ENCODE peak calls at places on chromosomes 2 and 18, in six cellular contexts. D is fibroblast of villous mesenchyme; S is mesothelial cell of epicardium; Y is AG04449; O is tibial artery; Z is CD8-positive, alpha-beta T cell. M is an unnamed sample.

GRCh38 chr2:172261292-172261691 is 158.6 kb upstream of the DLX2 start:
- DNase-seq in D (no peak), S (no peak), Y (no peak), O (no peak), Z (no peak), M (no peak)

GRCh38 chr2:197805598-197806316 is 1.4 kb downstream of the PLCL1 start:
- DNase-seq in D (no peak), S (no peak), Y (no peak), O (no peak), Z (no peak), M (no peak)

GRCh38 chr18:79685281-79685680 is 5.7 kb downstream of the CTDP1 start:
- DNase-seq in D (no peak), S (no peak), Y (no peak), O (no peak), Z (no peak), M (no peak)

GRCh38 chr2:163347982-163348842 is 387.6 kb downstream of the FIGN start:
- DNase-seq in D (peak), S (peak), Y (peak), O (peak), Z (no peak), M (peak)

GRCh38 chr18:22705328-22705727 is 227.8 kb upstream of the RBBP8 start:
- DNase-seq in D (peak), S (no peak), Y (peak), O (no peak), Z (no peak), M (peak)

GRCh38 chr2:263022-263738 is 652 bp downstream of the SH3YL1 start:
- DNase-seq in D (no peak), S (peak), Y (no peak), O (no peak), Z (no peak), M (no peak)

GRCh38 chr2:11669454-11670291 is at the start of gene NTSR2:
- DNase-seq in D (peak), S (peak), Y (no peak), O (no peak), Z (no peak), M (peak)

GRCh38 chr18:56043691-56044090 is 455.7 kb upstream of the TCF4 start:
- DNase-seq in D (no peak), S (no peak), Y (no peak), O (no peak), Z (no peak), M (no peak)

GRCh38 chr18:57267368-57267767 is 85.0 kb upstream of the ST8SIA3 start:
- DNase-seq in D (no peak), S (no peak), Y (no peak), O (no peak), Z (no peak), M (no peak)

GRCh38 chr2:167271941-167272340 is 383.7 kb downstream of the XIRP2 start:
- DNase-seq in D (no peak), S (no peak), Y (no peak), O (no peak), Z (no peak), M (peak)

GRCh38 chr2:66305714-66306113 is 129.2 kb upstream of the MEIS1 start:
- DNase-seq in D (no peak), S (no peak), Y (no peak), O (peak), Z (no peak), M (no peak)

GRCh38 chr2:26355038-26355995 is 8.7 kb upstream of the ADGRF3 start:
- DNase-seq in D (peak), S (no peak), Y (peak), O (no peak), Z (no peak), M (peak)

GRCh38 chr2:37343537-37344434 is 644 bp upstream of the QPCT start:
- DNase-seq in D (peak), S (no peak), Y (no peak), O (no peak), Z (no peak), M (peak)

GRCh38 chr18:31261792-31262582 is 56.0 kb upstream of the DSG1 start:
- DNase-seq in D (no peak), S (no peak), Y (no peak), O (no peak), Z (no peak), M (peak)

GRCh38 chr2:231383701-231384435 is 11.6 kb upstream of the B3GNT7 start:
- DNase-seq in D (no peak), S (no peak), Y (no peak), O (no peak), Z (no peak), M (no peak)

GRCh38 chr2:200226652-200227426 is 79.7 kb upstream of the SPATS2L start:
- DNase-seq in D (no peak), S (no peak), Y (no peak), O (peak), Z (no peak), M (no peak)

GRCh38 chr2:238304116-238304515 is 15.7 kb upstream of the PER2 start:
- DNase-seq in D (no peak), S (no peak), Y (no peak), O (no peak), Z (no peak), M (no peak)

GRCh38 chr2:45568935-45569334 is 42.1 kb downstream of the SRBD1 start:
- DNase-seq in D (no peak), S (no peak), Y (no peak), O (no peak), Z (no peak), M (no peak)

GRCh38 chr2:157497603-157498314 is 53.9 kb upstream of the CYTIP start:
- DNase-seq in D (peak), S (no peak), Y (no peak), O (no peak), Z (no peak), M (peak)

GRCh38 chr2:58072102-58072501 is 25.5 kb downstream of the VRK2 start:
- DNase-seq in D (no peak), S (no peak), Y (no peak), O (no peak), Z (no peak), M (no peak)

GRCh38 chr2:198807131-198807530 is 650.6 kb downstream of the SATB2 start:
- DNase-seq in D (no peak), S (no peak), Y (peak), O (no peak), Z (no peak), M (no peak)

GRCh38 chr18:72652990-72653593 is 109.0 kb upstream of the CBLN2 start:
- DNase-seq in D (no peak), S (peak), Y (no peak), O (no peak), Z (no peak), M (peak)

GRCh38 chr2:217919781-217920351 is 82.9 kb downstream of the TNS1 start:
- DNase-seq in D (peak), S (no peak), Y (no peak), O (peak), Z (no peak), M (peak)

GRCh38 chr2:207311316-207312005 is 145.7 kb upstream of the KLF7 start:
- DNase-seq in D (peak), S (no peak), Y (peak), O (peak), Z (no peak), M (peak)

GRCh38 chr2:109545828-109546713 is 67.7 kb downstream of the SEPTIN10 start:
- DNase-seq in D (peak), S (peak), Y (no peak), O (peak), Z (peak), M (peak)

GRCh38 chr2:18971069-18971378 is 381.7 kb upstream of the NT5C1B start:
- DNase-seq in D (no peak), S (no peak), Y (no peak), O (no peak), Z (no peak), M (no peak)

GRCh38 chr18:52992041-52992440 is 652.0 kb downstream of the DCC start:
- DNase-seq in D (no peak), S (no peak), Y (no peak), O (no peak), Z (no peak), M (peak)
- TF ChIP-seq CTCF in D (no peak), S (no peak), Y (peak), O (no peak), Z (no peak), M (peak)

DNA sequence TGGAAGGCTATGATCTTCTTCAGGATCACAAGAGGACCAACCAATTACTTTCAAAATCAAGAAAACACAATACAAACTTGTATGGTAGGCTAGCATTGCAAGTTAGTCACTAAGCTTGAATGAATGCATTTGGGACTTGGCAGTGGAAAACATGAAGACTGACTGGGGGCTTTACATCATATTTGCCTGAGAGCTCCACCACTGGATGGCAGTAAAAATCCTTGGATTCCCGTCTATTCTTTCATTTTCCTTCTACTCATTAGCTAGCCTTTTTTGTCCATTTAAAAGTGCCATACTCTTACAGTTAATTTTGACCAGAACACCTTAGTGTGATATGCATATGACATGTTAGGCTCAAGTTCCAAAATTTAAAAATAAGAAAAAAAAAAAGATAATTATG is 63.5 kb upstream of the RASGRP3 start:
- DNase-seq in D (peak), S (no peak), Y (no peak), O (no peak), Z (no peak), M (peak)
- TF ChIP-seq CTCF in D (peak), S (no peak), Y (peak), O (no peak), Z (no peak), M (peak)

GRCh38 chr18:25974630-25975077 is 115.8 kb downstream of the SS18 start:
- DNase-seq in D (peak), S (no peak), Y (no peak), O (no peak), Z (no peak), M (peak)
- TF ChIP-seq CTCF in D (no peak), S (no peak), Y (no peak), O (no peak), Z (no peak), M (no peak)

GRCh38 chr2:52416340-52416739 is 1351.3 kb upstream of the CHAC2 start:
- DNase-seq in D (no peak), S (no peak), Y (no peak), O (no peak), Z (no peak), M (peak)
- TF ChIP-seq CTCF in D (no peak), S (no peak), Y (no peak), O (no peak), Z (no peak), M (peak)

DNA sequence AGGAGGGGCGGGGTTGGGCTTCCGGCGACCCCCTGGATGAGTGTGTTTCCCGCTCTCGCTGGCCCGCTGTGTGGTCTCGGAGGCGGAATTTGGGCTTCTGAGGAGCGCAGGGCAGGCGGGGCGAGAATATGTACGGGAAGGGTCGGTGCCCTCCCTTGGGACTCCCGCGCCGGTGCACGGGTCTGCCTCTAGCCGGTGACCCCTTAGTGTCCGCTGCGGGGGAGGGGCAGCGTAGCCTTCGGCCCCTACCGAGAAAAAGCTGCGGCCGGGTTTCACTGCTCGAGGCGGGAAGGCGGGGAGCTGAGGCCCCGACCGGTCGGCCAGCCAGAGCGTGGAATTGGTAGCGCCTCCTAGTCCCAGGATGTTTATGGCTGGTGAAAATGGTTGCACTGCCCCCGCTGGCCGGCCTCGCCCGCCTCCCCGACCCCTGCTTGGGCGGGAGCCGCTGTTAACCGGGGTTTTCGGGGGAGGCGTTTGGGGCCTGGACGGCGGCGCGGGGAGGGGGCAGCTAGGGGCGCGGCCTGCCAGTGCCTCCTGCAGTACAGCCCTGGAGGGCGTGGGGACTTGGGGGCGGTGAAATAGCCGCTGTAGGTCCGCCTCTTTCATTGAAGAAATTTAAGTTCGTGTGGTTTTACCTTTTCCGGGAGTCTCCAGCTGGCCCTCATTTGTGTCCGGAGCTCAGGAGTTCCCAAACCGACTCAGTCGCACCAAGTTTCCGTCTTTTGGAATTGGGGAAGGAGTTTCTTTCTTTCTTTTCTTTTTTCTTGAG is at the start of gene UGP2:
- DNase-seq in D (peak), S (peak), Y (peak), O (peak), Z (peak), M (peak)
- TF ChIP-seq CTCF in D (peak), S (no peak), Y (peak), O (no peak), Z (peak), M (peak)

GRCh38 chr2:75311993-75312392 is 112.7 kb upstream of the TACR1 start:
- DNase-seq in D (no peak), S (no peak), Y (no peak), O (no peak), Z (no peak), M (no peak)
- TF ChIP-seq CTCF in D (peak), S (no peak), Y (peak), O (no peak), Z (no peak), M (no peak)

GRCh38 chr18:48821251-48821590 is 129.5 kb downstream of the SMAD7 start:
- DNase-seq in D (no peak), S (no peak), Y (no peak), O (peak), Z (no peak), M (no peak)
- TF ChIP-seq CTCF in D (no peak), S (no peak), Y (no peak), O (no peak), Z (no peak), M (no peak)